ENCODE peak calls at places on chromosomes 7 and 10, in seven cellular contexts. O is endodermal cell; J is CD4-positive, alpha-beta T cell; P is bronchial epithelial cell; G is right lobe of liver; Z is suprapubic skin; W is gastrocnemius medialis. L is an unnamed sample.
A peak's percentile ranks its signal among the peaks of the same experiment; 100 is the strongest.

GRCh38 chr7:100191775-100192174 is 14.1 kb downstream of the STAG3 start:
- DNase-seq in O (no peak), J (no peak), P (peak; percentile 40), G (no peak), Z (no peak), W (no peak), L (no peak)

GRCh38 chr7:40717242-40717641 is 582.4 kb downstream of the SUGCT start:
- DNase-seq in O (peak; percentile 90), J (no peak), P (peak; percentile 90), G (no peak), Z (peak; percentile 80), W (peak; percentile 37), L (no peak)

GRCh38 chr7:24660541-24660940 is 87.3 kb downstream of the PALS2 start:
- DNase-seq in O (no peak), J (no peak), P (no peak), G (no peak), Z (no peak), W (no peak), L (no peak)

GRCh38 chr10:6044060-6044459 is 18.1 kb downstream of the IL2RA start:
- DNase-seq in O (peak; percentile 29), J (no peak), P (no peak), G (no peak), Z (no peak), W (no peak), L (no peak)

GRCh38 chr10:102628451-102628911 is 15.8 kb upstream of the TRIM8 start:
- DNase-seq in O (peak; percentile 59), J (no peak), P (no peak), G (peak; percentile 72), Z (no peak), W (peak; percentile 53), L (no peak)

GRCh38 chr10:52755297-52756062 is 17.1 kb downstream of the MBL2 start:
- DNase-seq in O (no peak), J (no peak), P (peak; percentile 81), G (no peak), Z (no peak), W (no peak), L (no peak)

GRCh38 chr7:100219271-100219737 is 445 bp upstream of the PVRIG start:
- DNase-seq in O (no peak), J (no peak), P (no peak), G (no peak), Z (no peak), W (no peak), L (no peak)

GRCh38 chr10:84424731-84425165 is 96.4 kb downstream of the CCSER2 start:
- DNase-seq in O (peak; percentile 48), J (no peak), P (peak; percentile 94), G (peak; percentile 63), Z (peak; percentile 84), W (peak; percentile 96), L (no peak)

GRCh38 chr10:16902606-16903005 is 85.4 kb upstream of the RSU1 start:
- DNase-seq in O (no peak), J (no peak), P (no peak), G (no peak), Z (no peak), W (no peak), L (no peak)

GRCh38 chr10:110643670-110644597 is at the start of gene RBM20:
- DNase-seq in O (peak; percentile 84), J (no peak), P (no peak), G (peak; percentile 63), Z (no peak), W (peak; percentile 75), L (peak; percentile 44)

GRCh38 chr7:155962968-155963300 is 150.7 kb upstream of the SHH start:
- DNase-seq in O (peak; percentile 37), J (no peak), P (no peak), G (no peak), Z (no peak), W (no peak), L (no peak)

GRCh38 chr10:20004087-20004523 is 187.9 kb downstream of the PLXDC2 start:
- DNase-seq in O (no peak), J (no peak), P (no peak), G (peak; percentile 62), Z (no peak), W (no peak), L (no peak)

GRCh38 chr10:77649333-77650331 is 12.0 kb upstream of the KCNMA1 start:
- DNase-seq in O (peak; percentile 74), J (no peak), P (no peak), G (no peak), Z (no peak), W (no peak), L (no peak)

GRCh38 chr7:142863891-142864685 is 9.2 kb downstream of the EPHB6 start:
- DNase-seq in O (peak; percentile 34), J (no peak), P (no peak), G (no peak), Z (no peak), W (no peak), L (no peak)

GRCh38 chr10:69007260-69007659 is 18.7 kb downstream of the KIFBP start:
- DNase-seq in O (no peak), J (no peak), P (no peak), G (no peak), Z (no peak), W (no peak), L (no peak)
- TF ChIP-seq CTCF in O (peak; percentile 49), J (no peak), P (no peak), G (no peak), Z (no peak), W (no peak), L (no peak)

DNA sequence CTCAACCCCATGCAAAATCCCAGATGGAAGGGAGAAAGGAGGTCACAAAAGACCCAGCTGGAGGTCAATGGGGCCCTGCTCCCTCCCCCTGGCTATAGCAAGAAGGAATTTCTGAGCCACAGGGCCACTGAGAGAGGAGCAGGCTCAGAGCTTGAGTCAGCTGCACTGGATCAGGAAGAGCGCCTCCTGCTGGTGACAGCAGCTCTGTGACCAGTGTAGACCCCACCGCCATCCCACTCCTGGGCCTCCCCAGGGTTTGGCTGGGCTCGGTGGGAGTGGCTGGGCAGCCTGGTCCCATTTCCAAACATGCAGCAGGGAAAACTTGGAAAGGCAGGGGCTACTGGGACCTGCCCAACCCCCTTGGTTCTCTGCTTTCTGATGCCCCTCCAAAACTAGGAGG is 31.5 kb upstream of the PRLHR start:
- DNase-seq in O (peak; percentile 66), J (no peak), P (no peak), G (no peak), Z (no peak), W (no peak), L (no peak)
- TF ChIP-seq CTCF in O (peak; percentile 77), J (no peak), P (peak; percentile 27), G (no peak), Z (no peak), W (no peak), L (peak; percentile 17)

GRCh38 chr7:106795877-106796231 is 69.2 kb upstream of the PIK3CG start:
- DNase-seq in O (no peak), J (no peak), P (no peak), G (no peak), Z (no peak), W (no peak), L (no peak)

GRCh38 chr7:106793015-106793651 is 71.9 kb upstream of the PIK3CG start:
- DNase-seq in O (peak; percentile 62), J (peak; percentile 14), P (peak; percentile 44), G (no peak), Z (no peak), W (no peak), L (no peak)

GRCh38 chr7:106795171-106795876 is 69.8 kb upstream of the PIK3CG start:
- DNase-seq in O (no peak), J (no peak), P (no peak), G (no peak), Z (no peak), W (no peak), L (no peak)

GRCh38 chr7:106792233-106792926 is 72.7 kb upstream of the PIK3CG start:
- DNase-seq in O (no peak), J (no peak), P (no peak), G (no peak), Z (no peak), W (no peak), L (no peak)

GRCh38 chr7:106794276-106795136 is 70.6 kb upstream of the PIK3CG start:
- DNase-seq in O (no peak), J (no peak), P (no peak), G (no peak), Z (no peak), W (no peak), L (no peak)
- TF ChIP-seq CTCF in O (no peak), J (no peak), P (no peak), G (no peak), Z (no peak), W (no peak), L (no peak)

DNA sequence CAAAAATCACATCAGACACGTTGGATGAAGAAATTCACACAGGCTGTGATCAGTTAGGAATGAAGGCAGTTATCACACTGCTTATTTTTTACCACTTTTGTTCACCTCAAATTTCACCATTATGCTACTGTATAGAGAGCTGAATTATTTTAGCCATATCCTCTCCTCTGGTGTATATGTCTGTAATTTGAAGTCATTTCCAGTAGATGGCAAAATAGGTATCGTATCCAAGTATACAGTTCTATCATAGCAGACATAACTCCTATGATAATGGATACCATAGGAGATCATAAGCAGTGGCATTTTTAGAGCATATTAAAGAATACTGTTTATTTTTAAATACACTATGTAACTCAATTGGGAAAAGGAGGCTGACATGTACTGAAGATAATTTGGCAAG is 909.7 kb downstream of the DNAJB9 start:
- DNase-seq in O (no peak), J (no peak), P (peak; percentile 14), G (no peak), Z (no peak), W (no peak), L (no peak)
- TF ChIP-seq CTCF in O (peak; percentile 17), J (no peak), P (no peak), G (no peak), Z (no peak), W (no peak), L (no peak)

GRCh38 chr10:23516530-23516929 is 77.7 kb downstream of the OTUD1 start:
- DNase-seq in O (no peak), J (no peak), P (peak; percentile 32), G (no peak), Z (no peak), W (no peak), L (no peak)
- TF ChIP-seq CTCF in O (peak; percentile 80), J (peak; percentile 69), P (peak; percentile 61), G (peak; percentile 52), Z (peak; percentile 30), W (no peak), L (peak; percentile 72)

GRCh38 chr7:29563590-29564454 is at the start of gene PRR15:
- DNase-seq in O (peak; percentile 96), J (no peak), P (peak; percentile 73), G (peak; percentile 64), Z (no peak), W (no peak), L (peak; percentile 57)
- TF ChIP-seq CTCF in O (no peak), J (no peak), P (no peak), G (no peak), Z (no peak), W (no peak), L (peak; percentile 19)

GRCh38 chr10:98340946-98341345 is 73.0 kb upstream of the LOXL4 start:
- DNase-seq in O (no peak), J (no peak), P (peak; percentile 52), G (no peak), Z (no peak), W (peak; percentile 67), L (no peak)
- TF ChIP-seq CTCF in O (peak; percentile 26), J (no peak), P (no peak), G (no peak), Z (no peak), W (no peak), L (no peak)